ENCODE peak calls at places on chromosome 1, in eight cellular contexts. One of them, this sample, is unnamed.

GRCh38 chr1:28027238-28027637 is 61.2 kb downstream of the EYA3 start:
- DNase-seq in stimulated activated naive CD4-positive, alpha-beta T cell: no peak
- DNase-seq in NCI-H1105: no peak
- DNase-seq in KG1: no peak
- DNase-seq in pulmonary artery endothelial cell: no peak
- DNase-seq in tibial artery: no peak
- DNase-seq in amniotic stem cell: no peak
- DNase-seq in GDM1: no peak
- DNase-seq in this sample: no peak

GRCh38 chr1:84731519-84731918 is 41.3 kb upstream of the SSX2IP start:
- DNase-seq in stimulated activated naive CD4-positive, alpha-beta T cell: no peak
- DNase-seq in NCI-H1105: no peak
- DNase-seq in KG1: no peak
- DNase-seq in pulmonary artery endothelial cell: no peak
- DNase-seq in tibial artery: no peak
- DNase-seq in amniotic stem cell: no peak
- DNase-seq in GDM1: no peak
- DNase-seq in this sample: no peak

GRCh38 chr1:70486676-70487470 is 75.8 kb downstream of the CTH start:
- DNase-seq in stimulated activated naive CD4-positive, alpha-beta T cell: no peak
- DNase-seq in NCI-H1105: no peak
- DNase-seq in KG1: no peak
- DNase-seq in pulmonary artery endothelial cell: no peak
- DNase-seq in tibial artery: no peak
- DNase-seq in amniotic stem cell: no peak
- DNase-seq in GDM1: no peak
- DNase-seq in this sample: no peak

GRCh38 chr1:85201340-85202091 is 700 bp upstream of the SYDE2 start:
- DNase-seq in stimulated activated naive CD4-positive, alpha-beta T cell: peak
- DNase-seq in NCI-H1105: peak
- DNase-seq in KG1: no peak
- DNase-seq in pulmonary artery endothelial cell: no peak
- DNase-seq in tibial artery: peak
- DNase-seq in amniotic stem cell: no peak
- DNase-seq in GDM1: no peak
- DNase-seq in this sample: peak

GRCh38 chr1:110677016-110677415 is 2.3 kb upstream of the KCNA3 start:
- DNase-seq in stimulated activated naive CD4-positive, alpha-beta T cell: no peak
- DNase-seq in NCI-H1105: peak
- DNase-seq in KG1: no peak
- DNase-seq in pulmonary artery endothelial cell: no peak
- DNase-seq in tibial artery: no peak
- DNase-seq in amniotic stem cell: no peak
- DNase-seq in GDM1: no peak
- DNase-seq in this sample: no peak

GRCh38 chr1:213927897-213928296 is 59.9 kb upstream of the PROX1 start:
- DNase-seq in stimulated activated naive CD4-positive, alpha-beta T cell: no peak
- DNase-seq in NCI-H1105: no peak
- DNase-seq in KG1: no peak
- DNase-seq in pulmonary artery endothelial cell: no peak
- DNase-seq in tibial artery: no peak
- DNase-seq in amniotic stem cell: no peak
- DNase-seq in GDM1: no peak
- DNase-seq in this sample: no peak

GRCh38 chr1:197782719-197783328 is 7.5 kb upstream of the DENND1B start:
- DNase-seq in stimulated activated naive CD4-positive, alpha-beta T cell: no peak
- DNase-seq in NCI-H1105: no peak
- DNase-seq in KG1: no peak
- DNase-seq in pulmonary artery endothelial cell: no peak
- DNase-seq in tibial artery: no peak
- DNase-seq in amniotic stem cell: no peak
- DNase-seq in GDM1: no peak
- DNase-seq in this sample: peak

GRCh38 chr1:55005351-55006140 is 6.8 kb downstream of the BSND start:
- DNase-seq in stimulated activated naive CD4-positive, alpha-beta T cell: no peak
- DNase-seq in NCI-H1105: no peak
- DNase-seq in KG1: no peak
- DNase-seq in pulmonary artery endothelial cell: no peak
- DNase-seq in tibial artery: no peak
- DNase-seq in amniotic stem cell: no peak
- DNase-seq in GDM1: no peak
- DNase-seq in this sample: no peak

GRCh38 chr1:35561972-35562680 is 4.5 kb downstream of the NCDN start:
- DNase-seq in stimulated activated naive CD4-positive, alpha-beta T cell: no peak
- DNase-seq in NCI-H1105: no peak
- DNase-seq in KG1: no peak
- DNase-seq in pulmonary artery endothelial cell: no peak
- DNase-seq in tibial artery: no peak
- DNase-seq in amniotic stem cell: no peak
- DNase-seq in GDM1: no peak
- DNase-seq in this sample: no peak

GRCh38 chr1:16013220-16013907 is 4.5 kb downstream of the HSPB7 start:
- DNase-seq in stimulated activated naive CD4-positive, alpha-beta T cell: peak
- DNase-seq in NCI-H1105: no peak
- DNase-seq in KG1: no peak
- DNase-seq in pulmonary artery endothelial cell: no peak
- DNase-seq in tibial artery: peak
- DNase-seq in amniotic stem cell: peak
- DNase-seq in GDM1: no peak
- DNase-seq in this sample: peak

GRCh38 chr1:109275706-109276345 is 7.1 kb downstream of the PSRC1 start:
- DNase-seq in stimulated activated naive CD4-positive, alpha-beta T cell: no peak
- DNase-seq in NCI-H1105: no peak
- DNase-seq in KG1: no peak
- DNase-seq in pulmonary artery endothelial cell: no peak
- DNase-seq in tibial artery: no peak
- DNase-seq in amniotic stem cell: no peak
- DNase-seq in GDM1: no peak
- DNase-seq in this sample: no peak

GRCh38 chr1:150562384-150563339 is 13.5 kb downstream of the ADAMTSL4 start:
- DNase-seq in stimulated activated naive CD4-positive, alpha-beta T cell: peak
- DNase-seq in NCI-H1105: no peak
- DNase-seq in KG1: peak
- DNase-seq in pulmonary artery endothelial cell: no peak
- DNase-seq in tibial artery: no peak
- DNase-seq in amniotic stem cell: no peak
- DNase-seq in GDM1: no peak
- DNase-seq in this sample: peak

GRCh38 chr1:17460265-17460664 is 20.8 kb upstream of the RCC2 start:
- DNase-seq in stimulated activated naive CD4-positive, alpha-beta T cell: no peak
- DNase-seq in NCI-H1105: no peak
- DNase-seq in KG1: no peak
- DNase-seq in pulmonary artery endothelial cell: no peak
- DNase-seq in tibial artery: no peak
- DNase-seq in amniotic stem cell: no peak
- DNase-seq in GDM1: no peak
- DNase-seq in this sample: no peak